ENCODE peak calls at places on chromosome 19, in four cellular contexts. L is GM12878, F is SK-N-SH, D is K562. J is an unnamed sample.

GRCh38 chr19:55256562-55257460 is 2.0 kb downstream of the PPP6R1 start:
- DNase-seq in L (no peak), F (no peak), D (no peak), J (no peak)

GRCh38 chr19:23823952-23824389 is 65.3 kb upstream of the ZNF681 start:
- DNase-seq in L (peak), F (peak), D (peak), J (peak)

GRCh38 chr19:39407644-39408391 is 1.2 kb downstream of the ZFP36 start:
- DNase-seq in L (no peak), F (no peak), D (no peak), J (no peak)

GRCh38 chr19:4066176-4066606 is 508 bp downstream of the ZBTB7A start:
- DNase-seq in L (no peak), F (no peak), D (no peak), J (no peak)

GRCh38 chr19:36081894-36082293 is 27.2 kb downstream of the WDR62 start:
- DNase-seq in L (no peak), F (no peak), D (no peak), J (no peak)

GRCh38 chr19:38561658-38562057 is 56.1 kb downstream of the MAP4K1 start:
- DNase-seq in L (no peak), F (no peak), D (no peak), J (no peak)

GRCh38 chr19:805161-805561 is 7.9 kb downstream of the PTBP1 start:
- DNase-seq in L (no peak), F (peak), D (peak), J (no peak)

GRCh38 chr19:37074819-37075362 is 3.3 kb upstream of the ZNF420 start:
- DNase-seq in L (no peak), F (no peak), D (no peak), J (no peak)

GRCh38 chr19:12985049-12985776 is 10.1 kb upstream of the NFIX start:
- DNase-seq in L (no peak), F (no peak), D (peak), J (no peak)

GRCh38 chr19:3692141-3693029 is 7.9 kb downstream of the PIP5K1C start:
- DNase-seq in L (no peak), F (peak), D (peak), J (peak)

GRCh38 chr19:31226536-31226935 is 122.7 kb downstream of the TSHZ3 start:
- DNase-seq in L (no peak), F (no peak), D (no peak), J (no peak)

GRCh38 chr19:31214997-31215396 is 134.2 kb downstream of the TSHZ3 start:
- DNase-seq in L (no peak), F (no peak), D (no peak), J (no peak)

GRCh38 chr19:31223805-31224534 is 125.3 kb downstream of the TSHZ3 start:
- DNase-seq in L (no peak), F (no peak), D (no peak), J (no peak)

DNA sequence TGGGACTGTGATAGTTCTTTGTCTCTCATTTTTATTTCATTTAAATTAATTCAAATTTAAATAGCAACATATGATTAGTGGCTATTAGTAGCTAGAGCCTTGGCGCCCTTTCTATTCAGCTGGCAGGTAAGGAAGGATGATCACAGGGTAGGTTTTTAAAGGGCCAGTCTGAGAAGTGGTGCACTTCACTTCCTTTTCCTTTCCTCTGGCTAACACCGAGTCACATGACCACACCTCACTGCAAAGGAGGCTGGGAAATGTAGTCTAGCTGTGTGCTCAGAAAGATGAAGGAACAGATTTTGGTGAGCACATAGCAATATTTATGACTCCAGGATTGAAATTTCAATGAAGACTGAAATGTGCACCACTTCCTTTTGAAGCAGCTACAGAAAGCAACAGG is 128.7 kb downstream of the TSHZ3 start:
- DNase-seq in L (no peak), F (no peak), D (peak), J (no peak)
- TF ChIP-seq USF1 in L (no peak), F (peak), D (peak), J (peak)

DNA sequence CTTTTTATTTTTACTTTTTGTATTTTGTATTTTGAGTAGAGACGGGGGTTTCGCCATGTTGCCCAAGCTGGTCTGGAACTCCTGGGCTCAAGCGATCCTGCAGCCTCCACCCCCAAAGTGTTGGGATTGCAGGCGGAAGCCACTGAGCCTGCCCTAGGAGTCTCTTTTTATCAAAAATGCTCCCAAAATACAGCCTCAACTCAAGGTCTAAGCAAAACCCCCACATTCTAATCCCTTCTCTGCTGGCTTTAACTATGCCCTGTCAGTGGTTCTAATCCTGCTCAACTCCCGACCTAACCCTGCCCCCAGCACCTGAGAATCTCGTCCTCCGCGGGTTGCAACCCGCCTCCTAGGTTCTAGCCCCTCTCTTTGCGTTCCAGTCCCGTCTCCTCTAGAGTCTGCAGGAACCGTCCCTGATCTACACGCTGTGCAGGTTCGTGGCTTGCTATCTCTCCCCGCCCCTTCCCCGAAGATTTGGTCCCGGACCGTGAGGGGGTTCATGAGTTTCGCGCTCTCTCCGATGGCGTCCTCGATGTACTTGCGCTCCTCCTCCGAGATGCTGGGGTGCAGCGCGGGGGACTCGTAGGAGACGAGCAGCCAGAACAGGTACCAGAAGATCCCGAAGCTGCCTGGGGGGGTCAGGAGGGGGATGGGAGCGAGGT is 8.0 kb downstream of the SLC17A7 start:
- DNase-seq in L (no peak), F (no peak), D (no peak), J (no peak)
- TF ChIP-seq USF1 in L (no peak), F (no peak), D (no peak), J (no peak)

DNA sequence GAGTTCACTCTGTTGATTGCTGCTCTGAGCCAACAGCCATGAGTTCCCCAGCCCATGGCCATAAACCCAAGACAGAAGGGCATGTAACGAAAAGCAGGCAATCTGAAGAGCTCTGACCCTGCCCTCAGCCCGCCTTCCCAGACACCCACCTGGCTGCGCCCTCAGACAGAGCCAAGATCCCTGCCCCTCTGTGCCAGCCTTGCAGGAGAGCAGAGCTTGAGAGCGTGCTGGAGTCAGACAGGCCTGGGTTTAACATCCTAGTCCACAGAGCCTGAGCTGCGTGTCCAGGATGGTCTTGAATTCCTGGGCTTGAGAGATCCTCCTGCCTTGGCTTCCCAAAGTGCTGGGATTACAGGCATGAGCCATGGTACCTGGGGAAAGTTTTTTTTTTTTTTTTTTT is 19.0 kb upstream of the EMC10 start:
- DNase-seq in L (no peak), F (no peak), D (no peak), J (no peak)
- TF ChIP-seq USF1 in L (no peak), F (no peak), D (no peak), J (no peak)

GRCh38 chr19:48397263-48397635 is 3.8 kb downstream of the GRIN2D start:
- DNase-seq in L (no peak), F (no peak), D (no peak), J (no peak)

GRCh38 chr19:48401277-48401676 is 7.8 kb downstream of the GRIN2D start:
- DNase-seq in L (no peak), F (no peak), D (no peak), J (peak)

GRCh38 chr19:48397636-48398328 is 4.3 kb downstream of the GRIN2D start:
- DNase-seq in L (no peak), F (no peak), D (no peak), J (no peak)

GRCh38 chr19:48398329-48399235 is 5.1 kb downstream of the GRIN2D start:
- DNase-seq in L (no peak), F (peak), D (peak), J (peak)

GRCh38 chr19:48400018-48400742 is 6.7 kb downstream of the GRIN2D start:
- DNase-seq in L (no peak), F (peak), D (peak), J (peak)
- TF ChIP-seq USF1 in L (no peak), F (no peak), D (no peak), J (peak)

GRCh38 chr19:10835089-10835753 is 791 bp downstream of the TMED1 start:
- DNase-seq in L (no peak), F (no peak), D (peak), J (no peak)
- TF ChIP-seq USF1 in L (no peak), F (no peak), D (peak), J (no peak)

DNA sequence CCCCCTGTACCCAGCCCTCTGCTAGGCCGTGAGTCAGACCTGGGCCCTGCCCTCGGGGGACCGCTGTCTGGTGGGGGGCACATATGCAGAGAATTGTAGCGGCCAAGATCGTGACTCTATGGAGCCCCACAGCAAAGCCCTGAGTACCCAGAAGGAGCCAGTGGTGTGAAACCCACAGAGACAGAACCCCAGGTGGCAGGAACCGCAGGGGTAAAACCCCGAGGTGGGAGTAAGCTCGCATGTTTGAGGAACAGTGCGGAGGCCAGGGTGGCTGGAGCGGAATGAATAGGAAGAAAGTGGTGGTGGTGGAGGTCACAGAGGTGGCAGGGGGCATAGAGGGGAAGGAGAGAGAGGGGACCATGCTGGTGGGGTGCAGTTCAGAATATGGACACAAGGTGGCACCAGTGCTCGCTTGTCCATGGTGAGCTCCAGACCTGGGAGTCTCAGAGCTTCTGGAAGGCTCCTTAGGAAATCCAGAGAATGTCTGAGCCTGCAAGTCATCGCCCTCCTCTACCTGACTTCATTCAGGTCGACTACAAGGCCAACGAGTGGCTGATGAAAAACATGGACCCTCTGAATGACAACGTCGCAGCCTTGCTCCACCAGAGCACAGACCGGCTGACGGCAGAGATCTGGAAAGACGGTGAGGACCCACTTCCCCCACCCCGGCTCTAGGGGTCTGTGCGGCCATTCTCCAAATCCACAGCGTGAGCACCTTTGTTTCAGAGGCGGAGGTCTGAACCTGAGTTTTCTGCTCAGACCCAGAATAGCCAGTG is 48.9 kb downstream of the MYH14 start:
- DNase-seq in L (no peak), F (peak), D (peak), J (peak)
- TF ChIP-seq USF1 in L (no peak), F (no peak), D (no peak), J (no peak)

DNA sequence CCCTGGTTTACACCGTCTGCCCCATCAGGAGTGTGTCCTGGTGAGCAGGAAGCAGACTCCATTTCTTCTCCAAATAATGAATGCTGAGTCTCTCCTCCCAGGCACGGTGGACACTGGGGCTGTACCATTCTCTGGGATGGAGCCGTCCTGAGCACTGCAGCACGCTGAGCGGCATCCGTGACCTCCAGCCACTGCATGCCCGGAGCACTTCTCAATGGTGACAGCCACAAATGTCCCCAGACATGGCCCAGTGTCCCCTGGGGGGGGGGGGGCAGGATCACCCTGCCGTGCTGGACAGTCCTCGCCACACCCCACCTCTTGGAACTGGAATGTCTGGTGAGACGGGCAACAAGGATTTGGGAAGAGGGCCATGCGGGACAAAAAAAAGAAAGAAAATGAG is 37.4 kb downstream of the GNG7 start:
- DNase-seq in L (no peak), F (no peak), D (no peak), J (no peak)
- TF ChIP-seq USF1 in L (no peak), F (no peak), D (no peak), J (no peak)